ENCODE peak calls at places on chromosomes 16 and 17, in ten cellular contexts. G is breast epithelium; E is tibial artery; M is stomach; W is left lung; D is endothelial cell of umbilical vein; H is ascending aorta; B is IMR-90; J is Karpas-422; V is CD8-positive, alpha-beta memory T cell. U is an unnamed sample.

GRCh38 chr17:74054249-74054648 is 149.2 kb upstream of the RPL38 start:
- DNase-seq in G (no peak), E (no peak), M (no peak), W (no peak), D (no peak), H (no peak), B (no peak), J (no peak), V (no peak), U (no peak)

GRCh38 chr16:3004781-3005284 is 7.9 kb upstream of the CLDN9 start:
- DNase-seq in G (no peak), E (no peak), M (peak; percentile 56), W (peak; percentile 67), D (no peak), H (no peak), B (no peak), J (no peak), V (no peak), U (no peak)

GRCh38 chr16:5634781-5635180 is 537.2 kb upstream of the EEF2KMT start:
- DNase-seq in G (no peak), E (no peak), M (no peak), W (no peak), D (no peak), H (no peak), B (no peak), J (peak; percentile 67), V (no peak), U (no peak)

GRCh38 chr17:57879437-57880085 is 29.7 kb upstream of the MRPS23 start:
- DNase-seq in G (no peak), E (no peak), M (no peak), W (no peak), D (no peak), H (no peak), B (no peak), J (no peak), V (no peak), U (no peak)

GRCh38 chr17:48625502-48626201 is 506 bp downstream of the HOXB9 start:
- DNase-seq in G (no peak), E (no peak), M (peak; percentile 46), W (no peak), D (peak; percentile 35), H (no peak), B (no peak), J (no peak), V (no peak), U (no peak)

GRCh38 chr16:50238868-50239301 is 27.5 kb upstream of the ADCY7 start:
- DNase-seq in G (no peak), E (no peak), M (no peak), W (peak; percentile 62), D (no peak), H (no peak), B (no peak), J (no peak), V (no peak), U (no peak)

GRCh38 chr16:87895641-87896141 is 26.4 kb upstream of the SLC7A5 start:
- DNase-seq in G (no peak), E (no peak), M (peak; percentile 37), W (peak; percentile 53), D (no peak), H (no peak), B (peak; percentile 52), J (peak; percentile 45), V (peak; percentile 9), U (no peak)

GRCh38 chr17:37725021-37725585 is 19.8 kb downstream of the HNF1B start:
- DNase-seq in G (no peak), E (no peak), M (no peak), W (peak; percentile 61), D (no peak), H (no peak), B (no peak), J (no peak), V (no peak), U (no peak)

GRCh38 chr17:67365762-67366192 is 600 bp downstream of the PSMD12 start:
- DNase-seq in G (no peak), E (no peak), M (no peak), W (no peak), D (peak; percentile 71), H (no peak), B (peak; percentile 78), J (peak; percentile 60), V (no peak), U (no peak)

GRCh38 chr17:59839646-59840328 is 53.0 kb downstream of the TUBD1 start:
- DNase-seq in G (no peak), E (no peak), M (no peak), W (no peak), D (no peak), H (no peak), B (no peak), J (no peak), V (no peak), U (no peak)
- H3K4me3 ChIP-seq in G (peak overlapping the region; percentile 71), E (peak overlapping the region; percentile 63), M (peak overlapping the region; percentile 56), W (peak overlapping the region; percentile 49), D (peak overlapping the region; percentile 76), H (peak overlapping the region; percentile 55), B (peak overlapping the region; percentile 83), J (no peak overlapping the region), V (peak overlapping the region; percentile 85), U (peak overlapping the region; percentile 1)

GRCh38 chr17:79385962-79386563 is 224.8 kb downstream of the RBFOX3 start:
- DNase-seq in G (no peak), E (no peak), M (no peak), W (no peak), D (no peak), H (no peak), B (no peak), J (no peak), V (no peak), U (no peak)
- H3K27me3 ChIP-seq in G (peaks cover 86% of the 10 kb centered on the region), E (no peaks in the 10 kb centered on the region), M (no peaks in the 10 kb centered on the region), W (peaks cover 71% of the 10 kb centered on the region), D (no peaks in the 10 kb centered on the region), H (peaks cover 7% of the 10 kb centered on the region), B (peaks cover 5% of the 10 kb centered on the region), J (no peaks in the 10 kb centered on the region), V (peaks cover 14% of the 10 kb centered on the region), U (peaks cover 80% of the 10 kb centered on the region)

GRCh38 chr17:8332128-8332527 is 7.5 kb upstream of the ODF4 start:
- DNase-seq in G (no peak), E (no peak), M (no peak), W (no peak), D (no peak), H (no peak), B (no peak), J (no peak), V (no peak), U (no peak)

GRCh38 chr17:8337802-8338744 is 1.6 kb upstream of the ODF4 start:
- DNase-seq in G (no peak), E (no peak), M (no peak), W (no peak), D (no peak), H (no peak), B (peak; percentile 24), J (no peak), V (no peak), U (no peak)

GRCh38 chr17:8333281-8333680 is 6.4 kb upstream of the ODF4 start:
- DNase-seq in G (no peak), E (no peak), M (no peak), W (no peak), D (no peak), H (no peak), B (no peak), J (no peak), V (no peak), U (no peak)

GRCh38 chr17:8326591-8327583 is 12.8 kb upstream of the ODF4 start:
- DNase-seq in G (no peak), E (no peak), M (peak; percentile 37), W (peak; percentile 41), D (peak; percentile 56), H (no peak), B (no peak), J (no peak), V (peak; percentile 4), U (peak; percentile 47)

DNA sequence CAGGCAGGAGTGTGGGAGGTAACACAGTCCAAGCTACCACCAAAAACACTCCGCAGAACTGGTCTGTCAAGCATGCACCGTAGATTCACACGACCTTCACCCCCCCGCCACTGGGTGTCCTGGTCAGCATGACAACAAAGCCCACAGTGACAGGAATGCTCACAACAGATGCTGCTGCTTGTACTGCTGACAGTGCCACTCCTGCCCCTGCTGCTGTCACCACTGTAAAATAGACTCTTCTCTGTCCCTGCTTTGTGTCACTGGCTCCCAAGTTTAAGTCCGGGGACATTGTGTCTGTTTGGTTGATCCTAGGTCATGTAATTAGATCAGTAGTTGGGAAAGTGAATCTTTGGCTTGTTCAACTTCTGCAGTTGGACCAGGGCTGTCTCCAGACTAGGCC is 7.0 kb upstream of the ODF4 start:
- DNase-seq in G (peak; percentile 74), E (no peak), M (no peak), W (no peak), D (no peak), H (no peak), B (no peak), J (no peak), V (no peak), U (no peak)
- H3K4me3 ChIP-seq in G (no peak overlapping the region), E (no peak overlapping the region), M (no peak overlapping the region), W (no peak overlapping the region), D (no peak overlapping the region), H (no peak overlapping the region), B (no peak overlapping the region), J (no peak overlapping the region), V (no peak overlapping the region), U (no peak overlapping the region)

GRCh38 chr16:86525696-86526095 is 15.4 kb downstream of the FOXF1 start:
- DNase-seq in G (no peak), E (no peak), M (no peak), W (no peak), D (no peak), H (no peak), B (no peak), J (no peak), V (no peak), U (no peak)

GRCh38 chr16:86521236-86522197 is 11.2 kb downstream of the FOXF1 start:
- DNase-seq in G (no peak), E (no peak), M (no peak), W (no peak), D (no peak), H (no peak), B (no peak), J (no peak), V (no peak), U (no peak)

GRCh38 chr16:86524029-86524428 is 13.7 kb downstream of the FOXF1 start:
- DNase-seq in G (no peak), E (no peak), M (no peak), W (no peak), D (no peak), H (no peak), B (no peak), J (no peak), V (no peak), U (no peak)

GRCh38 chr16:86522639-86523038 is 12.3 kb downstream of the FOXF1 start:
- DNase-seq in G (no peak), E (no peak), M (no peak), W (no peak), D (no peak), H (no peak), B (no peak), J (no peak), V (no peak), U (no peak)

DNA sequence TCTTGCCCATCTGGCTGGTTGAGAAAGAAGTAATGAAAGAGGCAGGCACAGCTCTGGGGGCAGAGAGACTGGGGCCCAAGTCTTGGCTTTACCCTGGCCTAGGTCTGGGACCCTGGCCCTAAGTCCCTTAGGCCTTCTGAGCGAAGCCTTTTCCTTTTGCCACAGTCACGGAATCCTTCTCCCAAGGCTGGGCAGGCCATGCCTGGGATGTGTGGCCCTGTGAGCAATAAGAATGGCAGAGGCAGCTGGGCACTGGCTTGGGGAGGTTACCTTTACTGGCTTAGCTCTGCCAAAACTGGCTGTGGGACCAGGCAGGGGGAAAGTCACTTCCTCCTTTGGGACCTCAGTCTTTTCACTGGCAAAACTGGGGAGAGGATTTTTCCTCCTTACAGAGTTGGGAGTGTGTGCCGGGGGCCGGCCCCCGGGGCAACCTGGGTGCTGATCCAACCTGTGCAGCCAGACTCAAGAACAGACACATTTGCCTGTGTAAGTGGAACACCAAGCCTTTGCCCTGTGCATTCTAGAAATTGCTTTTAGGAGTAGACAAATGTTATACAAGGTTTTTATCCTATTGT is 12.9 kb downstream of the FOXF1 start:
- DNase-seq in G (no peak), E (no peak), M (no peak), W (no peak), D (no peak), H (no peak), B (no peak), J (no peak), V (no peak), U (no peak)
- H3K27me3 ChIP-seq in G (peaks cover 43% of the 10 kb centered on the region), E (no peaks in the 10 kb centered on the region), M (no peaks in the 10 kb centered on the region), W (peaks cover 49% of the 10 kb centered on the region), D (no peaks in the 10 kb centered on the region), H (no peaks in the 10 kb centered on the region), B (no peaks in the 10 kb centered on the region), J (no peaks in the 10 kb centered on the region), V (peaks cover 13% of the 10 kb centered on the region), U (peaks cover 37% of the 10 kb centered on the region)